ENCODE peak calls at places on chromosomes 11 and 22, in five cellular contexts. X, C, Q, S and Z are unnamed samples. For H3K9me3 and H3K4me1, the result is how much of the 10 kb centered on the place peaks cover.

GRCh38 chr22:29149841-29150555 is 55.7 kb upstream of the EMID1 start:
- DNase-seq in X (no peak), C (no peak), Q (no peak), S (no peak), Z (no peak)

GRCh38 chr11:77207019-77207485 is 79.0 kb downstream of the MYO7A start:
- DNase-seq in X (no peak), C (no peak), Q (no peak), S (no peak), Z (no peak)

GRCh38 chr11:47156951-47157350 is 19.7 kb downstream of the ARFGAP2 start:
- DNase-seq in X (no peak), C (no peak), Q (no peak), S (no peak), Z (no peak)

GRCh38 chr11:27281740-27282139 is 81.3 kb downstream of the CCDC34 start:
- DNase-seq in X (no peak), C (no peak), Q (no peak), S (no peak), Z (no peak)

GRCh38 chr11:87150936-87151335 is 113.2 kb downstream of the TMEM135 start:
- DNase-seq in X (no peak), C (no peak), Q (peak), S (no peak), Z (no peak)

GRCh38 chr22:20793386-20794131 is 19.6 kb downstream of the SERPIND1 start:
- DNase-seq in X (no peak), C (no peak), Q (no peak), S (no peak), Z (no peak)

GRCh38 chr22:25048659-25049657 is 96.4 kb downstream of the KIAA1671 start:
- DNase-seq in X (peak), C (peak), Q (peak), S (no peak), Z (peak)

GRCh38 chr11:131025020-131025419 is 108.7 kb upstream of the SNX19 start:
- DNase-seq in X (peak), C (no peak), Q (peak), S (no peak), Z (no peak)

DNA sequence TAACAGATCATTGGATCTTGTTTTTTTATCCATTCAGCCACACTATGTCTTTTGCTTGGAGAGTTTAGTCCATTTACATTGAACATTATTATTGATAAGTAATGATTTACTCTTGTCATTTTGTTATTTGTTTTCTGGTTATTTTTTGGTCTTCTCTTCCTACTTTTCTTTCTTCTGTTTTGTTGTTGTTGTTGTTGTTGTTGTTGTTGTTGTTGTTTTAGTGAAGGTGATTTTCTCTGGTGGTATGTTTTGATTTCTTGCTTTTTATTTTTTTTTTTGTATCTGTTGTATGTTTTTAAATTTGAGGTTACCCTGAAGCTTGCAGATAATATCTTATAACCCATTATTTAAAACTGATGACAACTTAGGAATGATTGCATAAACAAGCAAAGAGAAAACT is 28.6 kb downstream of the TAF1D start:
- DNase-seq in X (no peak), C (no peak), Q (no peak), S (no peak), Z (no peak)
- H3K9me3 ChIP-seq in X (under half), C (under half), Q (under half), S (under half), Z (under half)

GRCh38 chr11:8811571-8811970 is 99.4 kb upstream of the AKIP1 start:
- DNase-seq in X (no peak), C (no peak), Q (no peak), S (no peak), Z (no peak)

GRCh38 chr11:8812438-8812837 is 98.6 kb upstream of the AKIP1 start:
- DNase-seq in X (no peak), C (no peak), Q (no peak), S (no peak), Z (no peak)

GRCh38 chr11:8814923-8815240 is 96.1 kb upstream of the AKIP1 start:
- DNase-seq in X (no peak), C (no peak), Q (no peak), S (no peak), Z (no peak)

GRCh38 chr11:8814209-8814922 is 96.6 kb upstream of the AKIP1 start:
- DNase-seq in X (no peak), C (no peak), Q (peak), S (no peak), Z (no peak)

DNA sequence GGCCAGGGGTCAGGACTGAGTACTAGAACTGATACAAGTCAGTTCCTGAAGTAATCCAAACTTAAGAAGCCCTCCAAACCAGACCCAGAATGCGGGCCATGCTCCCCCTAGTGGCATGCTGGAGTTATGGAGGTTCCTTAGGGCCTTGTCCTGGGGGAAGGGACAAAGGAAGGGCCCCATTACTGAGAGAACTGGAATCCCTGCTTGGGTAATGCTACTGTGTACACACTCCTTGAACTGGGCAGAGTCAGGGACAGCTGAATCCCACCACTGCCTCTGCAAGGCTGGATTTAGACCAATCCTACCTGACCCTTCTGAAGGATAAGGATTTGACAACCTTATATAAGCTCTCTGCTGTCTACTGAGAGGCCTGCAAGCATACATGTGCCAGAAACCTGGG is 97.3 kb upstream of the AKIP1 start:
- DNase-seq in X (peak), C (peak), Q (peak), S (peak), Z (peak)
- H3K4me1 ChIP-seq in X (under half), C (under half), Q (under half), S (under half), Z (under half)

GRCh38 chr11:58719406-58720117 is 12.2 kb downstream of the GLYAT start:
- DNase-seq in X (no peak), C (no peak), Q (no peak), S (no peak), Z (no peak)
- H3K9me3 ChIP-seq in X (under half), C (under half), Q (under half), S (under half), Z (under half)

DNA sequence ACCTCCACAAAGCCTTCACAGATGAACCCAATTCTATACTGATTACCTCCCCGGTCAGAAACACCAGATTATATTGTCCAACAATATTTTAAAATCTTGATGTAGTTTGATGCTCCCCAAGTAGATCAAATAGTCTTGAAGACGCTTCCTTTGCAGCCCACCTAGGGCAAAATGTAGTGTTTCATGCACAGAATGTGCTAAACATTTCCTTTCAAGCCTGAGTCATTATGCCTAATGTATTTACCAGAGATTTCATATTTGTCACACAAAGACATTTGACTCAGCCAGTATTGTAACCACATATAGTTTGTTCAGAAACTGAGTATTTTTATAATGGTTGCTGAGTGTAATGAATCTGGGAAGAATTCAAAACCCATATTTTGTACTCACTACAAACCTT is 1396.8 kb downstream of the LRRC4C start:
- DNase-seq in X (no peak), C (no peak), Q (peak), S (no peak), Z (no peak)
- H3K4me1 ChIP-seq in X (under half), C (under half), Q (under half), S (under half), Z (under half)

GRCh38 chr22:49095366-49095765 is 732.3 kb downstream of the BRD1 start:
- DNase-seq in X (no peak), C (no peak), Q (no peak), S (peak), Z (no peak)
- H3K9me3 ChIP-seq in X (under half), C (under half), Q (under half), S (under half), Z (under half)

GRCh38 chr11:12168114-12168513 is 57.7 kb downstream of the MICAL2 start:
- DNase-seq in X (no peak), C (no peak), Q (no peak), S (no peak), Z (no peak)
- H3K4me1 ChIP-seq in X (half or more), C (under half), Q (half or more), S (under half), Z (under half)

DNA sequence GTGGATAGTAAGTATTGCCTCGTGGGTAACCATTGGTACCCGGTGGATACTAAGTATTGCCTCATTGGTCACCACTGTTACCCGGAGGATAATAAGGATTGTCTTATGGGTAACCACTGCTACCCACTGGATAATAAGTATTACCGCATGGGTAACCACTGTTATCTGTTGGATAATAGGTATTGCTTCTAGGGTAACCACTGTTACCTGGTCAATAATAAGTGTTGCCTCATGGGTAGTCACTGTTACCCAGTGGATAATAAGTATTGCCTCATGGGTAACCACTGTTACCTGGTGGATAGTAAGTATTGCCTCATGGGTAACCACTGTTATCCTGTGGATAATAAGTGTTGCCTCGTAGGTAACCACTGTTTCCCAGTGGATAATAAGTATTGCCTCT is 22.6 kb upstream of the NXPE4 start:
- DNase-seq in X (no peak), C (no peak), Q (no peak), S (no peak), Z (no peak)
- H3K9me3 ChIP-seq in X (under half), C (under half), Q (under half), S (under half), Z (under half)